ENCODE peak calls at places on chromosomes 4 and X, in eight cellular contexts. One of them, this sample, is unnamed.

GRCh38 chr4:4430492-4431195 is 43.7 kb downstream of the NSG1 start:
- DNase-seq in NCI-H1105: peak; percentile 0
- DNase-seq in tibial artery: no peak
- DNase-seq in aorta: no peak
- DNase-seq in retina: no peak
- DNase-seq in HEK293T: peak; percentile 81
- DNase-seq in non-pigmented ciliary epithelial cell: peak; percentile 61
- DNase-seq in NCI-H345: peak; percentile 8
- DNase-seq in this sample: peak; percentile 87

GRCh38 chrX:51215266-51215665 is 117.4 kb upstream of the NUDT10 start:
- DNase-seq in NCI-H1105: no peak
- DNase-seq in tibial artery: no peak
- DNase-seq in aorta: no peak
- DNase-seq in retina: peak; percentile 1
- DNase-seq in HEK293T: peak; percentile 16
- DNase-seq in non-pigmented ciliary epithelial cell: no peak
- DNase-seq in NCI-H345: no peak
- DNase-seq in this sample: no peak

GRCh38 chr4:139184129-139184528 is 7.1 kb upstream of the ELF2 start:
- DNase-seq in NCI-H1105: no peak
- DNase-seq in tibial artery: no peak
- DNase-seq in aorta: no peak
- DNase-seq in retina: no peak
- DNase-seq in HEK293T: no peak
- DNase-seq in non-pigmented ciliary epithelial cell: no peak
- DNase-seq in NCI-H345: no peak
- DNase-seq in this sample: no peak

GRCh38 chr4:10619220-10619619 is 65.3 kb downstream of the CLNK start:
- DNase-seq in NCI-H1105: peak; percentile 84
- DNase-seq in tibial artery: no peak
- DNase-seq in aorta: no peak
- DNase-seq in retina: no peak
- DNase-seq in HEK293T: no peak
- DNase-seq in non-pigmented ciliary epithelial cell: no peak
- DNase-seq in NCI-H345: peak; percentile 92
- DNase-seq in this sample: no peak

GRCh38 chr4:48173055-48173991 is 39.3 kb upstream of the TXK start:
- DNase-seq in NCI-H1105: no peak
- DNase-seq in tibial artery: no peak
- DNase-seq in aorta: no peak
- DNase-seq in retina: no peak
- DNase-seq in HEK293T: no peak
- DNase-seq in non-pigmented ciliary epithelial cell: no peak
- DNase-seq in NCI-H345: no peak
- DNase-seq in this sample: no peak

GRCh38 chr4:2867758-2868491 is 24.3 kb downstream of the ADD1 start:
- DNase-seq in NCI-H1105: no peak
- DNase-seq in tibial artery: peak; percentile 37
- DNase-seq in aorta: no peak
- DNase-seq in retina: peak; percentile 45
- DNase-seq in HEK293T: no peak
- DNase-seq in non-pigmented ciliary epithelial cell: no peak
- DNase-seq in NCI-H345: no peak
- DNase-seq in this sample: no peak

GRCh38 chr4:26330186-26330787 is 9.5 kb downstream of the RBPJ start:
- DNase-seq in NCI-H1105: peak; percentile 30
- DNase-seq in tibial artery: no peak
- DNase-seq in aorta: no peak
- DNase-seq in retina: peak; percentile 32
- DNase-seq in HEK293T: peak; percentile 19
- DNase-seq in non-pigmented ciliary epithelial cell: no peak
- DNase-seq in NCI-H345: peak; percentile 67
- DNase-seq in this sample: peak; percentile 27

GRCh38 chr4:96016615-96017299 is 176.9 kb downstream of the PDHA2 start:
- DNase-seq in NCI-H1105: no peak
- DNase-seq in tibial artery: no peak
- DNase-seq in aorta: no peak
- DNase-seq in retina: no peak
- DNase-seq in HEK293T: no peak
- DNase-seq in non-pigmented ciliary epithelial cell: peak; percentile 24
- DNase-seq in NCI-H345: no peak
- DNase-seq in this sample: no peak

GRCh38 chrX:103792916-103793540 is 16.4 kb downstream of the PLP1 start:
- DNase-seq in NCI-H1105: no peak
- DNase-seq in tibial artery: no peak
- DNase-seq in aorta: no peak
- DNase-seq in retina: no peak
- DNase-seq in HEK293T: no peak
- DNase-seq in non-pigmented ciliary epithelial cell: no peak
- DNase-seq in NCI-H345: no peak
- DNase-seq in this sample: no peak

GRCh38 chr4:151226004-151226932 is 50.7 kb upstream of the PRSS48 start:
- DNase-seq in NCI-H1105: no peak
- DNase-seq in tibial artery: no peak
- DNase-seq in aorta: no peak
- DNase-seq in retina: no peak
- DNase-seq in HEK293T: no peak
- DNase-seq in non-pigmented ciliary epithelial cell: peak; percentile 81
- DNase-seq in NCI-H345: no peak
- DNase-seq in this sample: no peak

GRCh38 chrX:13373807-13374187 is 53.9 kb upstream of the ATXN3L start:
- DNase-seq in NCI-H1105: no peak
- DNase-seq in tibial artery: no peak
- DNase-seq in aorta: no peak
- DNase-seq in retina: no peak
- DNase-seq in HEK293T: no peak
- DNase-seq in non-pigmented ciliary epithelial cell: no peak
- DNase-seq in NCI-H345: no peak
- DNase-seq in this sample: no peak

GRCh38 chr4:108010167-108010566 is 20.5 kb downstream of the HADH start:
- DNase-seq in NCI-H1105: no peak
- DNase-seq in tibial artery: no peak
- DNase-seq in aorta: no peak
- DNase-seq in retina: no peak
- DNase-seq in HEK293T: no peak
- DNase-seq in non-pigmented ciliary epithelial cell: peak; percentile 78
- DNase-seq in NCI-H345: no peak
- DNase-seq in this sample: no peak

GRCh38 chr4:87566276-87566675 is 37.1 kb upstream of the SPARCL1 start:
- DNase-seq in NCI-H1105: no peak
- DNase-seq in tibial artery: no peak
- DNase-seq in aorta: no peak
- DNase-seq in retina: no peak
- DNase-seq in HEK293T: no peak
- DNase-seq in non-pigmented ciliary epithelial cell: no peak
- DNase-seq in NCI-H345: no peak
- DNase-seq in this sample: no peak

GRCh38 chr4:85265234-85265633 is 209.7 kb upstream of the ARHGAP24 start:
- DNase-seq in NCI-H1105: no peak
- DNase-seq in tibial artery: no peak
- DNase-seq in aorta: no peak
- DNase-seq in retina: no peak
- DNase-seq in HEK293T: no peak
- DNase-seq in non-pigmented ciliary epithelial cell: no peak
- DNase-seq in NCI-H345: no peak
- DNase-seq in this sample: no peak

GRCh38 chrX:112967341-112967740 is 126.7 kb upstream of the AMOT start:
- DNase-seq in NCI-H1105: no peak
- DNase-seq in tibial artery: no peak
- DNase-seq in aorta: no peak
- DNase-seq in retina: no peak
- DNase-seq in HEK293T: no peak
- DNase-seq in non-pigmented ciliary epithelial cell: no peak
- DNase-seq in NCI-H345: no peak
- DNase-seq in this sample: no peak

GRCh38 chrX:142214081-142214480 is 9.0 kb upstream of the MAGEC2 start:
- DNase-seq in NCI-H1105: no peak
- DNase-seq in tibial artery: no peak
- DNase-seq in aorta: no peak
- DNase-seq in retina: no peak
- DNase-seq in HEK293T: no peak
- DNase-seq in non-pigmented ciliary epithelial cell: no peak
- DNase-seq in NCI-H345: no peak
- DNase-seq in this sample: no peak

GRCh38 chr4:45317276-45317675 is 590.9 kb upstream of the GNPDA2 start:
- DNase-seq in NCI-H1105: no peak
- DNase-seq in tibial artery: no peak
- DNase-seq in aorta: no peak
- DNase-seq in retina: no peak
- DNase-seq in HEK293T: no peak
- DNase-seq in non-pigmented ciliary epithelial cell: peak; percentile 23
- DNase-seq in NCI-H345: no peak
- DNase-seq in this sample: no peak

This sample was measured in HAP-1.